ENCODE peak calls at places on chromosome 13, in five cellular contexts. C is NCI-H345; Z is activated CD8-positive, alpha-beta memory T cell treated with anti-CD3 and anti-CD28 coated beads for 1 hour; A is stimulated activated CD4-positive, alpha-beta T cell treated with anti-CD3 and anti-CD28 coated beads, Interleukin-12 subunit alpha, Interleukin-12 subunit beta, amount 100 ng/mL, for 48 hours; K is K562. N is an unnamed sample.

GRCh38 chr13:43153436-43154082 is 130.2 kb downstream of the DNAJC15 start:
- DNase-seq in A (no peak), Z (no peak), K (no peak), C (no peak), N (no peak)

GRCh38 chr13:89115307-89115706 is 1444.1 kb downstream of the SLITRK5 start:
- DNase-seq in Z (no peak), K (no peak), A (no peak), C (no peak), N (no peak)

GRCh38 chr13:80690208-80690607 is 349.3 kb upstream of the SPRY2 start:
- DNase-seq in Z (no peak), C (no peak), K (no peak), A (no peak), N (no peak)

GRCh38 chr13:79988573-79988972 is 352.4 kb downstream of the SPRY2 start:
- DNase-seq in A (no peak), K (no peak), C (no peak), Z (no peak), N (no peak)

GRCh38 chr13:50437252-50437651 is 406.2 kb downstream of the DLEU7 start:
- DNase-seq in Z (no peak), C (no peak), A (no peak), K (no peak), N (no peak)

GRCh38 chr13:34046457-34046856 is 228.5 kb downstream of the RFC3 start:
- DNase-seq in K (no peak), A (no peak), Z (no peak), C (no peak), N (no peak)

GRCh38 chr13:113153810-113154748 is 4.4 kb upstream of the PROZ start:
- DNase-seq in A (peak; percentile 38), C (peak; percentile 75), K (peak; percentile 76), Z (peak; percentile 71), N (peak; percentile 90)

GRCh38 chr13:112248909-112249592 is 127.1 kb upstream of the SPACA7 start:
- DNase-seq in K (no peak), Z (no peak), C (no peak), A (no peak), N (no peak)

GRCh38 chr13:99484405-99484981 is 16.8 kb upstream of the TM9SF2 start:
- DNase-seq in K (no peak), C (no peak), Z (no peak), A (no peak), N (peak; percentile 11)

GRCh38 chr13:99990045-99990977 is 8.7 kb downstream of the ZIC2 start:
- DNase-seq in K (no peak), C (no peak), A (no peak), Z (no peak), N (no peak)

GRCh38 chr13:49635599-49636433 is 7.5 kb downstream of the ARL11 start:
- DNase-seq in Z (peak; percentile 5), K (no peak), A (peak; percentile 2), C (peak; percentile 26), N (peak; percentile 23)

GRCh38 chr13:88507909-88508308 is 836.7 kb downstream of the SLITRK5 start:
- DNase-seq in A (no peak), Z (no peak), C (no peak), K (no peak), N (no peak)

GRCh38 chr13:41700790-41701310 is 243.5 kb downstream of the RGCC start:
- DNase-seq in C (peak; percentile 82), Z (no peak), A (no peak), K (peak; percentile 28), N (peak; percentile 16)

GRCh38 chr13:29301027-29301426 is 294.5 kb downstream of the SLC7A1 start:
- DNase-seq in C (no peak), Z (no peak), K (no peak), A (no peak), N (no peak)

GRCh38 chr13:94177041-94177440 is 302.4 kb downstream of the DCT start:
- DNase-seq in K (no peak), C (no peak), A (no peak), Z (no peak), N (no peak)

GRCh38 chr13:46089213-46089612 is 15.6 kb downstream of the CPB2 start:
- DNase-seq in A (no peak), C (no peak), K (no peak), Z (no peak), N (no peak)

GRCh38 chr13:24032252-24032651 is 128.3 kb upstream of the SPATA13 start:
- DNase-seq in Z (no peak), K (no peak), C (no peak), A (no peak), N (no peak)

GRCh38 chr13:106143392-106143791 is 392.1 kb downstream of the EFNB2 start:
- DNase-seq in A (no peak), K (no peak), Z (no peak), C (no peak), N (no peak)

GRCh38 chr13:80235559-80236296 is 105.2 kb downstream of the SPRY2 start:
- DNase-seq in A (no peak), K (no peak), C (peak; percentile 56), Z (no peak), N (no peak)

GRCh38 chr13:99015606-99016520 is 38.0 kb upstream of the DOCK9 start:
- DNase-seq in K (no peak), A (no peak), C (no peak), Z (no peak), N (no peak)

N was measured in erythroblast.